ENCODE peak calls at places on chromosomes 11 and 22, in six cellular contexts. One of them, this sample, is unnamed.

GRCh38 chr11:126496576-126497403 is 141.3 kb downstream of the ST3GAL4 start:
- DNase-seq in H1: no peak
- DNase-seq in mesenchymal stem cell: no peak
- DNase-seq in IMR-90: no peak
- DNase-seq in neuronal stem cell: no peak
- DNase-seq in mesendoderm: no peak
- DNase-seq in this sample: no peak

GRCh38 chr11:78022397-78023396 is at the start of gene KCTD14:
- DNase-seq in mesenchymal stem cell: no peak
- DNase-seq in mesendoderm: peak; percentile 86
- DNase-seq in neuronal stem cell: no peak
- DNase-seq in IMR-90: no peak
- DNase-seq in H1: no peak
- DNase-seq in this sample: no peak

GRCh38 chr11:74694536-74694935 is 36.7 kb downstream of the CHRDL2 start:
- DNase-seq in H1: no peak
- DNase-seq in mesendoderm: no peak
- DNase-seq in mesenchymal stem cell: no peak
- DNase-seq in IMR-90: no peak
- DNase-seq in neuronal stem cell: no peak
- DNase-seq in this sample: no peak

GRCh38 chr11:113274708-113275582 is 39.4 kb upstream of the TTC12 start:
- DNase-seq in IMR-90: no peak
- DNase-seq in mesenchymal stem cell: no peak
- DNase-seq in mesendoderm: peak; percentile 67
- DNase-seq in neuronal stem cell: no peak
- DNase-seq in H1: peak; percentile 21
- DNase-seq in this sample: peak; percentile 16

GRCh38 chr11:111355956-111356659 is 23.0 kb downstream of the POU2AF1 start:
- DNase-seq in neuronal stem cell: no peak
- DNase-seq in mesenchymal stem cell: no peak
- DNase-seq in mesendoderm: no peak
- DNase-seq in H1: no peak
- DNase-seq in IMR-90: no peak
- DNase-seq in this sample: no peak

GRCh38 chr22:46156031-46156430 is 5.7 kb downstream of the PPARA start:
- DNase-seq in mesendoderm: no peak
- DNase-seq in mesenchymal stem cell: no peak
- DNase-seq in H1: no peak
- DNase-seq in IMR-90: no peak
- DNase-seq in neuronal stem cell: no peak
- DNase-seq in this sample: no peak

GRCh38 chr11:9887492-9887891 is 223.6 kb downstream of the SWAP70 start:
- DNase-seq in IMR-90: no peak
- DNase-seq in mesendoderm: no peak
- DNase-seq in H1: no peak
- DNase-seq in neuronal stem cell: no peak
- DNase-seq in mesenchymal stem cell: no peak
- DNase-seq in this sample: no peak

GRCh38 chr11:107810875-107811274 is 47.7 kb downstream of the SLC35F2 start:
- DNase-seq in mesendoderm: no peak
- DNase-seq in mesenchymal stem cell: no peak
- DNase-seq in H1: no peak
- DNase-seq in IMR-90: peak; percentile 12
- DNase-seq in neuronal stem cell: no peak
- DNase-seq in this sample: no peak

GRCh38 chr22:46280999-46281623 is 13.3 kb downstream of the TTC38 start:
- DNase-seq in mesenchymal stem cell: no peak
- DNase-seq in H1: no peak
- DNase-seq in mesendoderm: no peak
- DNase-seq in IMR-90: no peak
- DNase-seq in neuronal stem cell: no peak
- DNase-seq in this sample: no peak

GRCh38 chr22:46057762-46058420 is 80.9 kb upstream of the WNT7B start:
- DNase-seq in IMR-90: no peak
- DNase-seq in H1: no peak
- DNase-seq in neuronal stem cell: no peak
- DNase-seq in mesenchymal stem cell: no peak
- DNase-seq in mesendoderm: no peak
- DNase-seq in this sample: no peak

GRCh38 chr11:932435-932834 is 6.8 kb downstream of the AP2A2 start:
- DNase-seq in mesendoderm: no peak
- DNase-seq in neuronal stem cell: no peak
- DNase-seq in H1: no peak
- DNase-seq in IMR-90: no peak
- DNase-seq in mesenchymal stem cell: peak; percentile 37
- DNase-seq in this sample: peak; percentile 49

GRCh38 chr11:62343822-62344609 is 6.8 kb downstream of the ASRGL1 start:
- DNase-seq in H1: no peak
- DNase-seq in IMR-90: no peak
- DNase-seq in neuronal stem cell: no peak
- DNase-seq in mesendoderm: no peak
- DNase-seq in mesenchymal stem cell: no peak
- DNase-seq in this sample: peak; percentile 13

GRCh38 chr11:94100253-94100652 is 28.4 kb upstream of the PANX1 start:
- DNase-seq in H1: no peak
- DNase-seq in mesendoderm: no peak
- DNase-seq in mesenchymal stem cell: no peak
- DNase-seq in IMR-90: no peak
- DNase-seq in neuronal stem cell: no peak
- DNase-seq in this sample: no peak

GRCh38 chr11:20881328-20882079 is 212.1 kb downstream of the NELL1 start:
- DNase-seq in H1: no peak
- DNase-seq in mesenchymal stem cell: no peak
- DNase-seq in IMR-90: no peak
- DNase-seq in neuronal stem cell: no peak
- DNase-seq in mesendoderm: peak; percentile 11
- DNase-seq in this sample: no peak
- H2AK5ac ChIP-seq in H1: no peak overlapping the region
- H2AK5ac ChIP-seq in mesenchymal stem cell: no peak overlapping the region
- H2AK5ac ChIP-seq in IMR-90: no peak overlapping the region
- H2AK5ac ChIP-seq in neuronal stem cell: no peak overlapping the region
- H2AK5ac ChIP-seq in mesendoderm: no peak overlapping the region
- H2AK5ac ChIP-seq in this sample: no peak overlapping the region

DNA sequence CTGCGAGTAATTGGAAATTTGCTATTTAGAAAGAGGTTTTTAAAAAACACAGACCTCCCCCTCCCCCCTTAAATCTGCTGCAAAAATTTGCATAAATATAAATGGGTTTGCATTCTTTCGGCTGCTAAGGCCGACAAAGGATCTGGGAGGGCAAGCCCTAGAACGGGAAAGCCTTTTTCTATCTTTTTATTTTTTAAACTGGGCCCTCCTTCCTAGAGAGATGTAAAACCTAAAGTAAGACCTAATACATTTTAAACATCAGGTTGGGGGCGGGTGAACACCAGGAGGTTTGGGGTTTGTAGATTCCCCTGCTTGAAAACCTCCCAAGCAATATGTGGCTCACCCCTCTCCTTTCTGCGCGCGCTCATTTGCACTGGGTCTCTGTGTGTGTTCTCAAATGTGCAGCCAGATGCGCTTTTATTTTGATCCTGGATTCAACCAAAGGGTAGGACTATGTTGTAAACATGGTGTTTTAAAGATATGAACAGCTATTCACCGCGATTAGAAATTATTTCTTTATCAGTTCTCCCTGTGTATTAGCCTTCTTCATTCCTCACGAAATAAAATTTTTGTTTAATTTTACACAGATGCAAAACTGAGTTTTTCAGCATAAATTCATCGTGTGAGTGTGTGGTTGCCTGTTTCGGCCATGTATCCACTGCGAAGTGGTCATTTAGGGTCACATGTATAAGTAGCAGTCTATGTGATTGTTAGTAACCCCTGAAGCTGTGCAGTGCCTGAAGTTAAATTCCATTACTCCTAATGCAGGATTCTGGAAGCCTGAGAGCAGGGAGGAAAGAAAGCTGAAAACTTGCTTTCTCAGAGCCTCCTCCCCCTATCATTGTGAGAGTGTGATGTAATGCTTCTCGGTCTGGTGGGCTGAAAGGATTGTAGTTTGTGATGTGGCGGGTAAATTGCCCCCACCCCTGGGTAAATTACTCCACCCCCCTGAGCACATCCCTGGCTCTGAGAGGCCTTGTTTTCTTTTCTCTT is 988 bp downstream of the TNRC6B start:
- DNase-seq in mesenchymal stem cell: peak; percentile 81
- DNase-seq in IMR-90: peak; percentile 57
- DNase-seq in mesendoderm: peak; percentile 94
- DNase-seq in neuronal stem cell: peak; percentile 62
- DNase-seq in H1: no peak
- DNase-seq in this sample: peak; percentile 17
- H2AK5ac ChIP-seq in mesenchymal stem cell: no peak overlapping the region
- H2AK5ac ChIP-seq in IMR-90: peak overlapping the region; percentile 45
- H2AK5ac ChIP-seq in mesendoderm: peak overlapping the region; percentile 60
- H2AK5ac ChIP-seq in neuronal stem cell: no peak overlapping the region
- H2AK5ac ChIP-seq in H1: peak overlapping the region; percentile 87
- H2AK5ac ChIP-seq in this sample: no peak overlapping the region

DNA sequence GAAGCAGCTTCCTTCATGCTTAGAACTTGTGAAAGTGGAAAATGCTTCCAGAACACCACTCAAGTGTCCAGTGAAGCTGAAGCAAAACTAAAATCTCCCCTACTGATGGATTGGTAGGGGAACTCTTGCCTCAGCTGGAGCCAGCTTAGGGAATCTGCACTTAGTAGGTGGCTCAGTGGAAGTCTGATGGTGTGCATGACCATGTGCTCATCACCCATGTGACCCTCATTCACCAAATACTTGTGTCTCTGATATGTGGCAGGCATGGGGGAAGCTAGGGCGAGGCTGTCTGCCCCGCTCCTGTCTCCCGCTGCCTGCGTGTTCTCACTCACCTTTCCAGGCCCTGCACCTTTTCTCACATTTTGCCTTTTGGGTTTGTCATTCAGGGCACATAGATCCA is 7.2 kb downstream of the TEAD1 start:
- DNase-seq in mesendoderm: peak; percentile 62
- DNase-seq in IMR-90: no peak
- DNase-seq in mesenchymal stem cell: no peak
- DNase-seq in H1: no peak
- DNase-seq in neuronal stem cell: no peak
- DNase-seq in this sample: peak; percentile 32
- H2AK5ac ChIP-seq in mesendoderm: peak overlapping the region; percentile 5
- H2AK5ac ChIP-seq in IMR-90: no peak overlapping the region
- H2AK5ac ChIP-seq in mesenchymal stem cell: peak overlapping the region; percentile 54
- H2AK5ac ChIP-seq in H1: peak overlapping the region; percentile 99
- H2AK5ac ChIP-seq in neuronal stem cell: no peak overlapping the region
- H2AK5ac ChIP-seq in this sample: peak overlapping the region; percentile 6

GRCh38 chr22:27685971-27686370 is 115.6 kb downstream of the MN1 start:
- DNase-seq in mesenchymal stem cell: no peak
- DNase-seq in H1: no peak
- DNase-seq in neuronal stem cell: no peak
- DNase-seq in IMR-90: no peak
- DNase-seq in mesendoderm: no peak
- DNase-seq in this sample: no peak
- H2AK5ac ChIP-seq in mesenchymal stem cell: peak overlapping the region; percentile 62
- H2AK5ac ChIP-seq in H1: no peak overlapping the region
- H2AK5ac ChIP-seq in neuronal stem cell: peak overlapping the region; percentile 50
- H2AK5ac ChIP-seq in IMR-90: peak overlapping the region; percentile 44
- H2AK5ac ChIP-seq in mesendoderm: no peak overlapping the region
- H2AK5ac ChIP-seq in this sample: peak overlapping the region; percentile 57

GRCh38 chr22:30432520-30432919 is 7.0 kb downstream of the MTFP1 start:
- DNase-seq in IMR-90: no peak
- DNase-seq in H1: no peak
- DNase-seq in mesenchymal stem cell: no peak
- DNase-seq in neuronal stem cell: no peak
- DNase-seq in mesendoderm: no peak
- DNase-seq in this sample: no peak

GRCh38 chr22:30432096-30432495 is 6.5 kb downstream of the MTFP1 start:
- DNase-seq in H1: no peak
- DNase-seq in mesenchymal stem cell: no peak
- DNase-seq in IMR-90: no peak
- DNase-seq in mesendoderm: no peak
- DNase-seq in neuronal stem cell: no peak
- DNase-seq in this sample: no peak

GRCh38 chr22:30433227-30433626 is 7.7 kb downstream of the MTFP1 start:
- DNase-seq in mesenchymal stem cell: no peak
- DNase-seq in IMR-90: no peak
- DNase-seq in neuronal stem cell: no peak
- DNase-seq in H1: no peak
- DNase-seq in mesendoderm: no peak
- DNase-seq in this sample: no peak

GRCh38 chr22:30434775-30435315 is 9.3 kb downstream of the MTFP1 start:
- DNase-seq in mesenchymal stem cell: no peak
- DNase-seq in H1: no peak
- DNase-seq in IMR-90: no peak
- DNase-seq in mesendoderm: no peak
- DNase-seq in neuronal stem cell: no peak
- DNase-seq in this sample: no peak

GRCh38 chr22:30433773-30434172 is 8.2 kb downstream of the MTFP1 start:
- DNase-seq in mesendoderm: no peak
- DNase-seq in mesenchymal stem cell: no peak
- DNase-seq in H1: no peak
- DNase-seq in IMR-90: no peak
- DNase-seq in neuronal stem cell: no peak
- DNase-seq in this sample: no peak
- H2AK5ac ChIP-seq in mesendoderm: no peak overlapping the region
- H2AK5ac ChIP-seq in mesenchymal stem cell: no peak overlapping the region
- H2AK5ac ChIP-seq in H1: no peak overlapping the region
- H2AK5ac ChIP-seq in IMR-90: no peak overlapping the region
- H2AK5ac ChIP-seq in neuronal stem cell: peak overlapping the region; percentile 48
- H2AK5ac ChIP-seq in this sample: no peak overlapping the region

This sample was measured in trophoblast cell.